ENCODE peak calls at places on chromosomes 13 and 19, in seven cellular contexts. H, C, U, W, P, D and A are unnamed samples.

GRCh38 chr13:42377640-42378382 is 105.9 kb downstream of the AKAP11 start:
- DNase-seq in W (no peak), H (no peak), C (no peak), D (peak), U (no peak), P (peak), A (no peak)

GRCh38 chr13:38990693-38991092 is at the start of gene STOML3:
- DNase-seq in H (no peak), W (no peak), D (no peak), U (no peak), C (no peak), P (no peak), A (no peak)

GRCh38 chr19:43354305-43354627 is 780 bp downstream of the CD177 start:
- DNase-seq in U (no peak), D (no peak), W (peak), H (peak), C (no peak), P (no peak), A (no peak)

GRCh38 chr19:30880551-30880950 is 468.7 kb downstream of the TSHZ3 start:
- DNase-seq in P (no peak), H (no peak), D (no peak), U (no peak), C (no peak), W (no peak), A (no peak)

GRCh38 chr13:27637289-27637626 is 15.6 kb downstream of the POLR1D start:
- DNase-seq in H (no peak), D (no peak), C (no peak), P (no peak), U (no peak), W (no peak), A (no peak)

GRCh38 chr19:12783849-12784393 is 7.4 kb upstream of the JUNB start:
- DNase-seq in U (no peak), C (no peak), H (no peak), D (no peak), P (no peak), W (peak), A (no peak)

GRCh38 chr19:48397636-48398328 is 4.3 kb downstream of the GRIN2D start:
- DNase-seq in D (no peak), C (no peak), W (peak), H (no peak), U (no peak), P (no peak), A (no peak)

GRCh38 chr13:85896516-85897450 is 97.6 kb upstream of the SLITRK6 start:
- DNase-seq in U (no peak), C (no peak), W (peak), D (peak), H (peak), P (no peak), A (no peak)

GRCh38 chr19:43463381-43464088 is 1.9 kb downstream of the LYPD3 start:
- DNase-seq in D (peak), H (peak), P (peak), W (peak), U (peak), C (peak), A (peak)

GRCh38 chr19:10896851-10897526 is 25.6 kb downstream of the CARM1 start:
- DNase-seq in U (no peak), W (peak), C (no peak), D (peak), P (no peak), H (no peak), A (peak)

GRCh38 chr13:73481877-73482445 is 423.2 kb downstream of the KLF5 start:
- DNase-seq in H (no peak), P (no peak), C (no peak), U (no peak), D (peak), W (no peak), A (no peak)

GRCh38 chr13:88162076-88162702 is 491.0 kb downstream of the SLITRK5 start:
- DNase-seq in U (no peak), W (no peak), P (no peak), D (no peak), C (no peak), H (no peak), A (no peak)

GRCh38 chr19:2754659-2755447 is 15.0 kb upstream of the SLC39A3 start:
- DNase-seq in W (no peak), H (no peak), P (no peak), U (no peak), C (no peak), D (no peak), A (no peak)

GRCh38 chr19:46489445-46490272 is 6.0 kb downstream of the PNMA8B start:
- DNase-seq in H (peak), U (no peak), C (no peak), W (peak), D (no peak), P (no peak), A (no peak)